ENCODE peak calls at places on chromosomes 1 and 21, in four cellular contexts. One of them, this sample, is unnamed.

GRCh38 chr1:228306275-228307217 is 98.7 kb downstream of the OBSCN start:
- DNase-seq in BE2C: no peak
- DNase-seq in RPMI7951: no peak
- DNase-seq in NCI-H69: peak; percentile 34
- DNase-seq in this sample: no peak

GRCh38 chr1:28078680-28079626 is 9.5 kb downstream of the EYA3 start:
- DNase-seq in BE2C: no peak
- DNase-seq in RPMI7951: peak; percentile 31
- DNase-seq in NCI-H69: peak; percentile 3
- DNase-seq in this sample: no peak

GRCh38 chr1:1069711-1070676 is 4.1 kb downstream of the RNF223 start:
- DNase-seq in BE2C: no peak
- DNase-seq in RPMI7951: no peak
- DNase-seq in NCI-H69: no peak
- DNase-seq in this sample: no peak

GRCh38 chr21:46020581-46020980 is 39.0 kb downstream of the COL6A1 start:
- DNase-seq in BE2C: no peak
- DNase-seq in RPMI7951: no peak
- DNase-seq in NCI-H69: no peak
- DNase-seq in this sample: no peak

GRCh38 chr21:42659416-42660117 is 6.1 kb downstream of the PDE9A start:
- DNase-seq in BE2C: peak; percentile 37
- DNase-seq in RPMI7951: no peak
- DNase-seq in NCI-H69: no peak
- DNase-seq in this sample: no peak

GRCh38 chr1:25683731-25684130 is 67.1 kb downstream of the MAN1C1 start:
- DNase-seq in BE2C: no peak
- DNase-seq in RPMI7951: peak; percentile 32
- DNase-seq in NCI-H69: no peak
- DNase-seq in this sample: no peak

GRCh38 chr1:19443321-19443720 is 42.0 kb downstream of the CAPZB start:
- DNase-seq in BE2C: no peak
- DNase-seq in RPMI7951: no peak
- DNase-seq in NCI-H69: no peak
- DNase-seq in this sample: no peak

GRCh38 chr1:38680801-38681510 is 178.6 kb downstream of the RRAGC start:
- DNase-seq in BE2C: no peak
- DNase-seq in RPMI7951: no peak
- DNase-seq in NCI-H69: no peak
- DNase-seq in this sample: no peak

GRCh38 chr1:201376464-201377374 is 761 bp downstream of the TNNT2 start:
- DNase-seq in BE2C: peak; percentile 38
- DNase-seq in RPMI7951: peak; percentile 10
- DNase-seq in NCI-H69: peak; percentile 22
- DNase-seq in this sample: no peak

GRCh38 chr1:198829948-198830347 is 191.1 kb downstream of the PTPRC start:
- DNase-seq in BE2C: no peak
- DNase-seq in RPMI7951: no peak
- DNase-seq in NCI-H69: no peak
- DNase-seq in this sample: no peak

GRCh38 chr1:22154626-22155025 is 11.7 kb upstream of the WNT4 start:
- DNase-seq in BE2C: no peak
- DNase-seq in RPMI7951: no peak
- DNase-seq in NCI-H69: no peak
- DNase-seq in this sample: no peak

GRCh38 chr1:12587981-12588620 is 29.9 kb downstream of the DHRS3 start:
- DNase-seq in BE2C: no peak
- DNase-seq in RPMI7951: peak; percentile 58
- DNase-seq in NCI-H69: no peak
- DNase-seq in this sample: no peak

GRCh38 chr1:4661595-4661917 is 7.1 kb downstream of the AJAP1 start:
- DNase-seq in BE2C: no peak
- DNase-seq in RPMI7951: no peak
- DNase-seq in NCI-H69: no peak
- DNase-seq in this sample: no peak

GRCh38 chr1:232599178-232600041 is 30.5 kb downstream of the SIPA1L2 start:
- DNase-seq in BE2C: no peak
- DNase-seq in RPMI7951: no peak
- DNase-seq in NCI-H69: peak; percentile 92
- DNase-seq in this sample: no peak

GRCh38 chr1:47507140-47507539 is 69.3 kb downstream of the FOXD2 start:
- DNase-seq in BE2C: no peak
- DNase-seq in RPMI7951: peak; percentile 20
- DNase-seq in NCI-H69: peak; percentile 9
- DNase-seq in this sample: no peak

GRCh38 chr1:21903638-21904474 is 33.3 kb downstream of the HSPG2 start:
- DNase-seq in BE2C: no peak
- DNase-seq in RPMI7951: no peak
- DNase-seq in NCI-H69: no peak
- DNase-seq in this sample: no peak

GRCh38 chr1:1189071-1189470 is 15.4 kb downstream of the TTLL10 start:
- DNase-seq in BE2C: no peak
- DNase-seq in RPMI7951: no peak
- DNase-seq in NCI-H69: no peak
- DNase-seq in this sample: no peak

GRCh38 chr1:154348429-154349076 is 23.2 kb downstream of the ATP8B2 start:
- DNase-seq in BE2C: peak; percentile 39
- DNase-seq in RPMI7951: no peak
- DNase-seq in NCI-H69: no peak
- DNase-seq in this sample: no peak

GRCh38 chr1:150563340-150564038 is 14.3 kb downstream of the ADAMTSL4 start:
- DNase-seq in BE2C: peak; percentile 53
- DNase-seq in RPMI7951: no peak
- DNase-seq in NCI-H69: peak; percentile 71
- DNase-seq in this sample: peak; percentile 44

GRCh38 chr21:17527240-17527639 is 14.4 kb downstream of the CXADR start:
- DNase-seq in BE2C: no peak
- DNase-seq in RPMI7951: peak; percentile 43
- DNase-seq in NCI-H69: peak; percentile 30
- DNase-seq in this sample: no peak

GRCh38 chr1:12124693-12125421 is 41.9 kb upstream of the TNFRSF1B start:
- DNase-seq in BE2C: peak; percentile 51
- DNase-seq in RPMI7951: peak; percentile 58
- DNase-seq in NCI-H69: peak; percentile 54
- DNase-seq in this sample: peak; percentile 77

GRCh38 chr1:164635784-164636729 is 77.1 kb downstream of the PBX1 start:
- DNase-seq in BE2C: no peak
- DNase-seq in RPMI7951: no peak
- DNase-seq in NCI-H69: peak; percentile 34
- DNase-seq in this sample: no peak

GRCh38 chr1:15966081-15966955 is 9.6 kb downstream of the ZBTB17 start:
- DNase-seq in BE2C: no peak
- DNase-seq in RPMI7951: peak; percentile 55
- DNase-seq in NCI-H69: no peak
- DNase-seq in this sample: peak; percentile 43

GRCh38 chr1:53278294-53278693 is 40.0 kb upstream of the MAGOH start:
- DNase-seq in BE2C: peak; percentile 52
- DNase-seq in RPMI7951: peak; percentile 33
- DNase-seq in NCI-H69: peak; percentile 23
- DNase-seq in this sample: peak; percentile 66

GRCh38 chr21:43951911-43952703 is 60.0 kb upstream of the TRAPPC10 start:
- DNase-seq in BE2C: no peak
- DNase-seq in RPMI7951: no peak
- DNase-seq in NCI-H69: no peak
- DNase-seq in this sample: no peak

GRCh38 chr1:1732381-1732780 is 8.2 kb upstream of the CDK11A start:
- DNase-seq in BE2C: no peak
- DNase-seq in RPMI7951: no peak
- DNase-seq in NCI-H69: no peak
- DNase-seq in this sample: no peak

GRCh38 chr1:234509457-234510328 is 30.7 kb upstream of the TARBP1 start:
- DNase-seq in BE2C: peak; percentile 18
- DNase-seq in RPMI7951: no peak
- DNase-seq in NCI-H69: peak; percentile 68
- DNase-seq in this sample: no peak

GRCh38 chr1:145918992-145919939 is 749 bp upstream of the PEX11B start:
- DNase-seq in BE2C: peak; percentile 39
- DNase-seq in RPMI7951: peak; percentile 55
- DNase-seq in NCI-H69: peak; percentile 71
- DNase-seq in this sample: no peak

GRCh38 chr1:223244366-223245103 is 101.5 kb upstream of the TLR5 start:
- DNase-seq in BE2C: no peak
- DNase-seq in RPMI7951: peak; percentile 48
- DNase-seq in NCI-H69: no peak
- DNase-seq in this sample: no peak

GRCh38 chr1:113389356-113389952 is 861 bp upstream of the MAGI3 start:
- DNase-seq in BE2C: no peak
- DNase-seq in RPMI7951: peak; percentile 5
- DNase-seq in NCI-H69: peak; percentile 43
- DNase-seq in this sample: no peak

GRCh38 chr1:44628962-44629756 is 45.1 kb downstream of the TMEM53 start:
- DNase-seq in BE2C: no peak
- DNase-seq in RPMI7951: peak; percentile 79
- DNase-seq in NCI-H69: no peak
- DNase-seq in this sample: no peak

GRCh38 chr1:20448626-20449215 is 37.3 kb downstream of the CAMK2N1 start:
- DNase-seq in BE2C: no peak
- DNase-seq in RPMI7951: no peak
- DNase-seq in NCI-H69: peak; percentile 5
- DNase-seq in this sample: no peak

GRCh38 chr1:15231714-15232201 is 15.3 kb upstream of the FHAD1 start:
- DNase-seq in BE2C: no peak
- DNase-seq in RPMI7951: no peak
- DNase-seq in NCI-H69: no peak
- DNase-seq in this sample: no peak

GRCh38 chr1:27602510-27603319 is 1.2 kb downstream of the AHDC1 start:
- DNase-seq in BE2C: no peak
- DNase-seq in RPMI7951: no peak
- DNase-seq in NCI-H69: peak; percentile 76
- DNase-seq in this sample: peak; percentile 29

GRCh38 chr1:10082785-10083479 is 50.2 kb downstream of the UBE4B start:
- DNase-seq in BE2C: no peak
- DNase-seq in RPMI7951: peak; percentile 46
- DNase-seq in NCI-H69: no peak
- DNase-seq in this sample: no peak

GRCh38 chr1:172654535-172654934 is 4.4 kb upstream of the FASLG start:
- DNase-seq in BE2C: no peak
- DNase-seq in RPMI7951: peak; percentile 75
- DNase-seq in NCI-H69: no peak
- DNase-seq in this sample: no peak